ENCODE peak calls at places on chromosomes 4 and X, in six cellular contexts. M is tibial nerve, K is AG10803, U is fibroblast of the aortic adventitia, T is choroid plexus epithelial cell, F is colonic mucosa. X is an unnamed sample.

GRCh38 chr4:173506780-173507211 is 23.2 kb downstream of the HAND2 start:
- DNase-seq in M (no peak), K (no peak), U (no peak), T (no peak), F (no peak), X (peak)

GRCh38 chrX:82081027-82081426 is 879.1 kb downstream of the SH3BGRL start:
- DNase-seq in M (no peak), K (no peak), U (no peak), T (no peak), F (no peak), X (no peak)

GRCh38 chr4:143531368-143531767 is 17.9 kb downstream of the SMARCA5 start:
- DNase-seq in M (no peak), K (no peak), U (peak), T (peak), F (no peak), X (no peak)

GRCh38 chr4:119038465-119038864 is 97.2 kb upstream of the MYOZ2 start:
- DNase-seq in M (no peak), K (peak), U (peak), T (peak), F (no peak), X (no peak)

GRCh38 chr4:186765673-186766546 is 42.3 kb upstream of the FAT1 start:
- DNase-seq in M (no peak), K (no peak), U (no peak), T (no peak), F (peak), X (no peak)

GRCh38 chr4:187294861-187295260 is 571.2 kb upstream of the FAT1 start:
- DNase-seq in M (no peak), K (peak), U (no peak), T (peak), F (peak), X (no peak)

GRCh38 chr4:172232966-172233365 is 419.8 kb downstream of the GALNTL6 start:
- DNase-seq in M (no peak), K (no peak), U (no peak), T (peak), F (no peak), X (no peak)

GRCh38 chrX:69102805-69103204 is 62.4 kb downstream of the PJA1 start:
- DNase-seq in M (no peak), K (no peak), U (no peak), T (peak), F (no peak), X (no peak)

GRCh38 chrX:18898517-18898916 is 85.4 kb downstream of the PHKA2 start:
- DNase-seq in M (no peak), K (no peak), U (no peak), T (no peak), F (no peak), X (no peak)

GRCh38 chr4:142036795-142037583 is 400.6 kb downstream of the IL15 start:
- DNase-seq in M (no peak), K (peak), U (peak), T (no peak), F (no peak), X (no peak)

GRCh38 chr4:11537846-11538245 is 109.2 kb upstream of the HS3ST1 start:
- DNase-seq in M (no peak), K (no peak), U (no peak), T (no peak), F (no peak), X (no peak)

GRCh38 chr4:168654206-168655174 is 157.6 kb downstream of the PALLD start:
- DNase-seq in M (no peak), K (no peak), U (no peak), T (no peak), F (peak), X (no peak)

GRCh38 chr4:128320656-128321055 is 33.0 kb upstream of the PGRMC2 start:
- DNase-seq in M (no peak), K (peak), U (no peak), T (no peak), F (no peak), X (no peak)

GRCh38 chr4:174394915-174395314 is 111.2 kb downstream of the CEP44 start:
- DNase-seq in M (no peak), K (peak), U (peak), T (peak), F (no peak), X (no peak)

GRCh38 chrX:142549923-142550322 is 344.8 kb upstream of the MAGEC2 start:
- DNase-seq in M (no peak), K (no peak), U (no peak), T (no peak), F (no peak), X (no peak)

GRCh38 chr4:95204267-95204835 is 344.4 kb downstream of the UNC5C start:
- DNase-seq in M (no peak), K (no peak), U (peak), T (no peak), F (no peak), X (no peak)

GRCh38 chr4:20844311-20844710 is 144.1 kb downstream of the PACRGL start:
- DNase-seq in M (no peak), K (no peak), U (no peak), T (no peak), F (no peak), X (no peak)

GRCh38 chrX:71908387-71908786 is 2.3 kb upstream of the NHSL2 start:
- DNase-seq in M (no peak), K (no peak), U (no peak), T (no peak), F (no peak), X (no peak)

GRCh38 chr4:42483426-42484379 is 86.4 kb downstream of the SHISA3 start:
- DNase-seq in M (peak), K (peak), U (peak), T (no peak), F (no peak), X (no peak)

GRCh38 chr4:129117705-129118104 is 21.8 kb downstream of the C4orf33 start:
- DNase-seq in M (no peak), K (no peak), U (no peak), T (no peak), F (no peak), X (no peak)

GRCh38 chrX:10286195-10286594 is 129.4 kb downstream of the CLCN4 start:
- DNase-seq in M (no peak), K (no peak), U (no peak), T (no peak), F (no peak), X (no peak)

GRCh38 chr4:55947912-55948725 is 626 bp upstream of the CEP135 start:
- DNase-seq in M (no peak), K (peak), U (peak), T (peak), F (peak), X (no peak)

GRCh38 chr4:17785858-17786257 is 4.4 kb upstream of the FAM184B start:
- DNase-seq in M (no peak), K (no peak), U (no peak), T (no peak), F (no peak), X (no peak)

GRCh38 chr4:77052352-77052751 is 23.4 kb downstream of the CCNI start:
- DNase-seq in M (no peak), K (peak), U (peak), T (peak), F (peak), X (no peak)

GRCh38 chr4:168840386-168840763 is 169.7 kb downstream of the CBR4 start:
- DNase-seq in M (no peak), K (no peak), U (no peak), T (no peak), F (no peak), X (no peak)

GRCh38 chr4:79241846-79242245 is 84.0 kb downstream of the NAA11 start:
- DNase-seq in M (no peak), K (peak), U (peak), T (peak), F (no peak), X (no peak)

GRCh38 chr4:88204882-88205281 is 46.4 kb upstream of the ABCG2 start:
- DNase-seq in M (no peak), K (no peak), U (peak), T (no peak), F (no peak), X (no peak)

GRCh38 chrX:108245462-108245861 is 153.9 kb downstream of the ATG4A start:
- DNase-seq in M (no peak), K (no peak), U (no peak), T (no peak), F (no peak), X (no peak)

GRCh38 chr4:123777297-123777859 is 380.8 kb downstream of the SPRY1 start:
- DNase-seq in M (no peak), K (peak), U (peak), T (no peak), F (no peak), X (no peak)

GRCh38 chr4:122163767-122164166 is 11.6 kb downstream of the BLTP1 start:
- DNase-seq in M (no peak), K (no peak), U (no peak), T (peak), F (peak), X (no peak)

GRCh38 chrX:39574178-39574577 is 523.6 kb downstream of the BCOR start:
- DNase-seq in M (no peak), K (no peak), U (no peak), T (no peak), F (no peak), X (no peak)

GRCh38 chr4:102299708-102300107 is 45.6 kb downstream of the SLC39A8 start:
- DNase-seq in M (no peak), K (peak), U (peak), T (peak), F (no peak), X (no peak)

GRCh38 chrX:150635952-150636351 is 57.2 kb upstream of the MTMR1 start:
- DNase-seq in M (no peak), K (peak), U (peak), T (peak), F (no peak), X (no peak)

GRCh38 chr4:55499495-55499894 is 47.2 kb downstream of the CLOCK start:
- DNase-seq in M (no peak), K (no peak), U (no peak), T (no peak), F (no peak), X (no peak)

GRCh38 chrX:106894392-106894909 is 8.7 kb downstream of the RIPPLY1 start:
- DNase-seq in M (peak), K (peak), U (peak), T (peak), F (peak), X (no peak)

GRCh38 chr4:150387983-150388382 is 194.0 kb upstream of the MAB21L2 start:
- DNase-seq in M (no peak), K (no peak), U (no peak), T (no peak), F (no peak), X (no peak)

GRCh38 chrX:72247206-72247944 is 8.5 kb upstream of the ERCC6L start:
- DNase-seq in M (no peak), K (no peak), U (no peak), T (peak), F (peak), X (no peak)

GRCh38 chrX:111447298-111447697 is 35.3 kb upstream of the DCX start:
- DNase-seq in M (no peak), K (no peak), U (no peak), T (peak), F (peak), X (no peak)

GRCh38 chrX:45850197-45850774 is 649.6 kb upstream of the DIPK2B start:
- DNase-seq in M (no peak), K (peak), U (peak), T (peak), F (peak), X (no peak)

GRCh38 chrX:45850775-45851433 is 650.2 kb upstream of the DIPK2B start:
- DNase-seq in M (no peak), K (peak), U (peak), T (no peak), F (peak), X (no peak)

GRCh38 chrX:45851434-45851991 is 650.8 kb upstream of the DIPK2B start:
- DNase-seq in M (no peak), K (peak), U (no peak), T (peak), F (peak), X (no peak)

GRCh38 chrX:45849261-45849660 is 648.6 kb upstream of the DIPK2B start:
- DNase-seq in M (no peak), K (peak), U (peak), T (peak), F (no peak), X (no peak)

DNA sequence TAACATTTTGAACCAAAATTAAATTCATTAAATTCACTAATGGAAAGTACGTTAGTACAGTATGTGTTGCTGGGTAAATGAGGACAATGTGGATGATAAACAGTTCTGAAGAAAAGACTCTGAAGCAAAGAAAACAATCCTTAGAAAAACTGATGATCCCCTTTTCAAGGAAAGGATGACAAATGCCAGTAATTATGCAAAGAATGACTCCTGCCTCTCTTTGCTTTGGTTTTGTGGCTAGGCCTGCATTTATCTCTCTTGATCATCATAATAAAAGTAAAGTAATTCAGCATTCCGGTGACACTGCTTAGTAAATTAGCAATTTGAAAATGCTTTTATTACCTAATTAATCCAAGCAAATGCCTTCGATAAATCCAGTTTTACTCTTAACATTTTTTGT is 652.2 kb upstream of the DIPK2B start:
- DNase-seq in M (no peak), K (peak), U (no peak), T (peak), F (no peak), X (no peak)
- H3K4me3 ChIP-seq in M (no peak), K (no peak), U (no peak), T (no peak), F (no peak), X (no peak)

GRCh38 chr4:4200624-4201023 is 26.1 kb downstream of the OTOP1 start:
- DNase-seq in M (no peak), K (no peak), U (no peak), T (peak), F (no peak), X (no peak)

GRCh38 chr4:4195354-4195753 is 31.4 kb downstream of the OTOP1 start:
- DNase-seq in M (no peak), K (no peak), U (no peak), T (no peak), F (no peak), X (no peak)
- H3K4me3 ChIP-seq in M (no peak), K (no peak), U (no peak), T (no peak), F (no peak), X (no peak)

DNA sequence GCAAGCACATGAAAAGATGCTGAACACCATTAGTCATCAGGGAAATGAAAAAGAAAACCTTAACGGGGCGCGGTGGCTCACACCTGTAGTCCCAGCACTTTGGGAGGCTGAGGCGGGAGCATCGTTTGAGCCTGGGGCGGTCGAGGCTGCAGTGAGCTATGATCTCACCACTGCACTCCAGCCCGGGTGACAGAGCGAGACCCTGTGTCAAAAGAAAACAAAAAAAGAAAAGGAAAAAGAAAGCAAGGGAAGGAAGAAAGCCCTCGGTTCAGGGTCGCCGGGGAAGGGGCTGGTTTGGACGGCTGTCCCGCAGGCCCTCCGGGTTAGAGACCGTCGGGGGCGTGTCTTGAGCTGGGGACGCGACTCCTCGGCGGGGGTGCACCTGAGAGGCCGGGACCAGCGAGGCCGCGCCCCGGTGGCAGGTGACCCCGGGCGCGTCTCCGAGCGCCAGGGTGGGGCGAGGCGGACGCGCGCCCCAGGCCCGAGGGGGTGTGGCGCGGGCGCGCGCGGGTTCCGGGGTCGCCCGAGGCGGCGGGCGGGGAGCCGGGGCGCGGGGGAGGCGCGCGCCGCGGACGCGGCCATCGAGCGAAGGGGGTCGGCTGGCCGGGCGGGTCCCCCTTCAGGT is 478 bp upstream of the PLXNA3 start:
- DNase-seq in M (no peak), K (no peak), U (no peak), T (no peak), F (peak), X (no peak)
- H3K4me3 ChIP-seq in M (no peak), K (peak), U (peak), T (peak), F (peak), X (peak)

GRCh38 chrX:153922286-153922573 is 3.8 kb downstream of the ARHGAP4 start:
- DNase-seq in M (no peak), K (no peak), U (no peak), T (no peak), F (no peak), X (no peak)

GRCh38 chrX:153925387-153925738 is 701 bp downstream of the ARHGAP4 start:
- DNase-seq in M (no peak), K (no peak), U (no peak), T (no peak), F (no peak), X (no peak)

GRCh38 chrX:153922932-153923857 is 2.9 kb downstream of the ARHGAP4 start:
- DNase-seq in M (peak), K (peak), U (peak), T (peak), F (peak), X (peak)

GRCh38 chrX:153925739-153926593 is at the start of gene ARHGAP4:
- DNase-seq in M (no peak), K (no peak), U (no peak), T (no peak), F (no peak), X (no peak)

GRCh38 chrX:153924149-153924861 is 1.8 kb downstream of the ARHGAP4 start:
- DNase-seq in M (no peak), K (peak), U (peak), T (peak), F (no peak), X (no peak)
- H3K4me3 ChIP-seq in M (no peak), K (no peak), U (no peak), T (no peak), F (peak), X (no peak)

GRCh38 chrX:51456246-51456645 is 40.1 kb downstream of the NUDT11 start:
- DNase-seq in M (no peak), K (no peak), U (no peak), T (no peak), F (no peak), X (no peak)
- H3K4me3 ChIP-seq in M (no peak), K (no peak), U (no peak), T (no peak), F (no peak), X (no peak)

GRCh38 chr4:183326853-183327252 is 4.6 kb upstream of the CLDN24 start:
- DNase-seq in M (no peak), K (no peak), U (no peak), T (peak), F (no peak), X (no peak)

GRCh38 chr4:183328832-183329231 is 6.6 kb upstream of the CLDN24 start:
- DNase-seq in M (no peak), K (no peak), U (peak), T (peak), F (no peak), X (no peak)

GRCh38 chr4:183329244-183329643 is 7.0 kb upstream of the CLDN24 start:
- DNase-seq in M (no peak), K (no peak), U (no peak), T (no peak), F (no peak), X (no peak)

GRCh38 chr4:183329954-183330742 is 7.9 kb upstream of the CLDN24 start:
- DNase-seq in M (no peak), K (no peak), U (no peak), T (no peak), F (no peak), X (peak)

DNA sequence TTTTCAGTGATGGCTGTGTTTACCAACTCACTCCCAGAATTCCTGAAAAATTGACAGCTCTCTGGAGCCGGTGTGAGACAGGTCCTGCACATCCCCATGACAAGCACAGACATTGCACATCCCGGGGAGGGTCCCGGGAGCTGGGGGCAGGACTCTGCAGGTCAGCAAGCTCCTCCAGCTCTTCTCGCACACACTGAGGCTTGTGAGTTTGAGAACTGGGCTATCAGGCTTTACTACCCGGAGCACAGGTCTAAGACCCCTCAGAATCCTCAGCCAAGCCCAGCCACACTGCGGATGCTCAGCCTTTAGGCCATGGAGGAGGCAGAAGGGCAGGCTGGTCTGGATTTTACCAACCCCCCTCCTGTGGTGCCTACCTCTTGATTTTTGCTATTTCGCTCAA is 5.6 kb upstream of the CLDN24 start:
- DNase-seq in M (no peak), K (no peak), U (no peak), T (no peak), F (no peak), X (no peak)
- H3K4me3 ChIP-seq in M (no peak), K (no peak), U (no peak), T (no peak), F (no peak), X (no peak)

GRCh38 chr4:140095694-140096482 is 58.1 kb downstream of the MAML3 start:
- DNase-seq in M (no peak), K (peak), U (peak), T (peak), F (no peak), X (peak)
- H3K4me3 ChIP-seq in M (no peak), K (no peak), U (no peak), T (no peak), F (no peak), X (no peak)